ENCODE peak calls at places on chromosomes 4 and X, in seven cellular contexts. B is lung, S is endothelial cell of umbilical vein, O is fibroblast of mammary gland, Y is lower lobe of right lung, N is suprapubic skin, I is HFF-Myc. Z is an unnamed sample.

GRCh38 chrX:87299563-87300160 is 217.9 kb upstream of the KLHL4 start:
- DNase-seq in I (no peak), Y (no peak), N (no peak), O (peak; percentile 27), S (peak; percentile 12), B (no peak), Z (no peak)

GRCh38 chrX:55127692-55128091 is 38.9 kb downstream of the PAGE2 start:
- DNase-seq in B (no peak), S (no peak), O (peak; percentile 51), I (no peak), Y (no peak), N (no peak), Z (no peak)

GRCh38 chr4:125322363-125322730 is 7.6 kb downstream of the FAT4 start:
- DNase-seq in Y (no peak), S (peak; percentile 76), I (no peak), N (no peak), B (no peak), O (peak; percentile 87), Z (no peak)

GRCh38 chr4:2923678-2924173 is 39.5 kb downstream of the NOP14 start:
- DNase-seq in N (peak; percentile 77), B (no peak), O (no peak), I (no peak), S (no peak), Y (peak; percentile 40), Z (peak; percentile 22)

GRCh38 chrX:475926-476723 is 89.4 kb upstream of the PPP2R3B start:
- DNase-seq in Y (no peak), S (no peak), B (no peak), O (no peak), N (no peak), I (no peak), Z (no peak)

GRCh38 chrX:13376857-13377441 is 57.1 kb upstream of the ATXN3L start:
- DNase-seq in I (peak; percentile 78), Y (no peak), O (peak; percentile 98), S (no peak), B (peak; percentile 32), N (no peak), Z (no peak)

GRCh38 chrX:47586043-47586787 is 4.0 kb downstream of the TIMP1 start:
- DNase-seq in Y (no peak), B (no peak), N (no peak), I (no peak), S (no peak), O (no peak), Z (no peak)

GRCh38 chr4:183355405-183355804 is 33.2 kb upstream of the CLDN24 start:
- DNase-seq in S (peak; percentile 94), O (peak; percentile 56), I (no peak), N (no peak), Y (no peak), B (no peak), Z (no peak)

GRCh38 chr4:107389965-107390364 is 330.1 kb downstream of the PAPSS1 start:
- DNase-seq in I (no peak), Y (no peak), N (no peak), O (no peak), S (no peak), B (no peak), Z (no peak)

GRCh38 chrX:139932077-139932900 is 564 bp downstream of the ATP11C start:
- DNase-seq in S (peak; percentile 22), I (no peak), Y (peak; percentile 62), O (no peak), B (peak; percentile 29), N (peak; percentile 74), Z (peak; percentile 72)

GRCh38 chr4:3418029-3418762 is 23.6 kb upstream of the HGFAC start:
- DNase-seq in O (no peak), S (no peak), I (no peak), N (peak; percentile 58), B (no peak), Y (peak; percentile 36), Z (peak; percentile 70)

GRCh38 chr4:34492414-34492813 is 1751.9 kb downstream of the ARAP2 start:
- DNase-seq in I (no peak), B (no peak), Y (no peak), S (no peak), N (no peak), O (no peak), Z (no peak)

GRCh38 chr4:87659247-87659931 is 9.3 kb downstream of the DMP1 start:
- DNase-seq in O (peak; percentile 14), N (no peak), I (no peak), S (peak; percentile 70), Y (no peak), B (no peak), Z (no peak)

GRCh38 chr4:71472946-71473345 is 134.1 kb downstream of the SLC4A4 start:
- DNase-seq in N (no peak), Y (no peak), S (no peak), B (no peak), I (peak; percentile 7), O (peak; percentile 56), Z (no peak)

GRCh38 chr4:57078685-57079521 is 31.3 kb downstream of the IGFBP7 start:
- DNase-seq in S (peak; percentile 85), O (no peak), B (no peak), I (no peak), Y (peak; percentile 58), N (no peak), Z (no peak)

GRCh38 chr4:72911316-72911715 is 158.2 kb downstream of the COX18 start:
- DNase-seq in Y (no peak), N (no peak), B (no peak), I (no peak), S (no peak), O (no peak), Z (no peak)

DNA sequence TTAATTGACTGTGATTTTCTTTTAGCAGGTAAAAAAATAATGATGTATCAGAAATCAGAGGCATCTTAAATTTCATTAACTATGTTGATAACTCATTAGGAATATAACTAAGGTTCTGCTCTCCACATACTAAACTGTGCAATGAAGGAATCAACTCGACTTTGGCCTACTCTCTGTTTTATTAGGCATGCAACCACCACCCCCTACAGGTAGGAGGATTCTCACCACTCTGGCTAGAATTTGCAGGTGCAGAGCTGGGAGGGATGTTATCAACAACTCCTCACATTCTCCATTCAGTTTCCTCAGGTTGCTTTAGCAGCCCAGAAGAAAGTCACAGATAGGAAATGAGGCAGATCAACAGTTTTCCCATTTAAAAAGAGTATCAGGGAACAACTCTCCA is 160.1 kb downstream of the COX18 start:
- DNase-seq in O (no peak), B (no peak), N (no peak), Y (no peak), S (no peak), I (no peak), Z (no peak)
- TF ChIP-seq CTCF in O (no peak), B (no peak), N (no peak), Y (peak; percentile 51), S (no peak), I (no peak), Z (no peak)

GRCh38 chr4:85477538-85477937 is 2.6 kb downstream of the ARHGAP24 start:
- DNase-seq in N (no peak), I (no peak), O (peak; percentile 47), S (no peak), B (no peak), Y (no peak), Z (no peak)

GRCh38 chr4:85475631-85476233 is 782 bp downstream of the ARHGAP24 start:
- DNase-seq in O (peak; percentile 34), N (no peak), I (no peak), Y (peak; percentile 60), S (no peak), B (no peak), Z (peak; percentile 22)

GRCh38 chr4:85474818-85475630 is at the start of gene ARHGAP24:
- DNase-seq in N (peak; percentile 92), O (peak; percentile 99), Y (peak; percentile 91), I (peak; percentile 96), S (peak; percentile 76), B (peak; percentile 90), Z (peak; percentile 78)

GRCh38 chr4:85478576-85478975 is 3.6 kb downstream of the ARHGAP24 start:
- DNase-seq in N (no peak), B (no peak), S (no peak), O (peak; percentile 80), I (no peak), Y (no peak), Z (no peak)

GRCh38 chr4:85474356-85474755 is 594 bp upstream of the ARHGAP24 start:
- DNase-seq in N (no peak), O (peak; percentile 66), S (no peak), I (no peak), B (no peak), Y (no peak), Z (no peak)
- H3K4me3 ChIP-seq in N (peak overlapping the region; percentile 77), O (peak overlapping the region; percentile 89), S (no peak overlapping the region), I (peak overlapping the region; percentile 69), B (no peak overlapping the region), Y (peak overlapping the region; percentile 65), Z (peak overlapping the region; percentile 69)

GRCh38 chr4:15681372-15682339 is at the start of gene FAM200B:
- DNase-seq in B (peak; percentile 99), O (peak; percentile 98), S (peak; percentile 99), I (peak; percentile 98), Y (peak; percentile 98), N (peak; percentile 99), Z (peak; percentile 99)
- TF ChIP-seq CTCF in B (no peak), O (no peak), S (no peak), I (no peak), Y (peak; percentile 27), N (peak; percentile 10), Z (no peak)

DNA sequence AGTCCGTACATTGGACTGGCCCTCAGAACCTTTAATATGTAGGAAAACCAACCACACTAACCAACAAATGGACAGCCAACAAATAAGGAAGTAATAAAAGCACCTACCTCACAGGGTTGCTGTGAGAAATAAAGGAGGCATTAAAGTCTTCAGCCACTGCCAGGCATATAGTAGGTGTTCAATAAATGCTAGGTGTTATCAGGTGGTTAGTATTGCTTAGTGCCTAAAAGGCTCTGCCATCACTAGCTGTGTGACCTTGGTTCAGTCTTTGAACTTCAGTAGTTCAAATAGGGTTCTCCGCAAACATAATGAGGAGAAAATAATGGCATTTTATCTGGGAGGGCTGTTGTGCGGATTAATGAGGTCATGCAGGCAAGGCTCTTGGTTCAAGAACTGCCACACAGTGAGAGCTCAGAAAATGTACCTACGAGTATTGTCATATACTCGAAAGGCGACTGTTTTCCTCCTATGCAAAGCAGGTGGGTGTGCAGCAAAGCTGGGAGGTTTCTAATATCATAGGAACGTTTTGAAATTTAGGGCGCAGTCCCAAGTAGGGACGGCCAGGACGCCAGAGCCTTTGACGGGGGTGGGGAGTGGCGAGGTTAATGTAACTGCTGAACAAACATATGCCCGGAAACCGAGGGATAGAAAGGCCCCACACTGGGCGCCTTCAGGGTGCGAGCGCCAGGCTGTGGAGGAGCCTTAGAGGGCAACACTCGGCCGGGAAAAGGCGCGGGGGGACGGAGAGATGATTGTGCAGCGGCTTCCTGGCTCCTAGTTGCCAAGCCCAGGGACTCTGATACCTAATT is 7.0 kb upstream of the GSX2 start:
- DNase-seq in B (no peak), N (no peak), I (no peak), S (no peak), Y (no peak), O (no peak), Z (no peak)
- H3K4me3 ChIP-seq in B (peak overlapping the region; percentile 34), N (no peak overlapping the region), I (no peak overlapping the region), S (no peak overlapping the region), Y (no peak overlapping the region), O (no peak overlapping the region), Z (no peak overlapping the region)

DNA sequence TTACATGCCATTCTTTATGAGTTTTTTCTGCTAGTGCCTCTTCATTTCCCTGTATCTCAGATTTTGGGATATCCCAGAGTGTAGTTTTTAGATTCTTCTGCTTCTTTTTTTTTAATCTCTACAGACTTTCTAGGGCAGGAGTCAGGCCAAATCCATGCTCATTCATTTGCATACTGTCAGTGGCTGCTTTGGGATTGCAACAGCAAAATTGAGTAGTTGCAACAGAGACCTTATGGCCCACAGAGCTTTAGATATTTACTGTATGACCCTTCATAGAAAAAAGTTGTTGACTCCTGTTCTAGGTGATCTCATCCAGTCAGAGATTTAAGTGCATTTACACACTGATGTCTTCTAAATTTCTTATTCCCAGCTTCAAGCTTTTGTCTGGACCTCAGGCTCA is 35.3 kb downstream of the ARFIP1 start:
- DNase-seq in I (no peak), S (no peak), Y (no peak), B (no peak), O (peak; percentile 65), N (no peak), Z (no peak)
- TF ChIP-seq CTCF in I (no peak), S (no peak), Y (no peak), B (no peak), O (no peak), N (no peak), Z (no peak)